ENCODE peak calls at places on chromosomes 11 and 22, in five cellular contexts. One of them, this sample, is unnamed.

GRCh38 chr11:11724994-11725393 is 103.2 kb upstream of the GALNT18 start:
- DNase-seq in ELF-1: no peak
- DNase-seq in iris pigment epithelial cell: no peak
- DNase-seq in H4: no peak
- DNase-seq in fibroblast of villous mesenchyme: no peak
- DNase-seq in this sample: no peak

GRCh38 chr22:27698830-27699229 is 102.7 kb downstream of the MN1 start:
- DNase-seq in iris pigment epithelial cell: no peak
- DNase-seq in ELF-1: no peak
- DNase-seq in H4: no peak
- DNase-seq in fibroblast of villous mesenchyme: no peak
- DNase-seq in this sample: no peak

GRCh38 chr11:74726547-74727182 is 4.6 kb downstream of the CHRDL2 start:
- DNase-seq in H4: peak
- DNase-seq in fibroblast of villous mesenchyme: peak
- DNase-seq in ELF-1: peak
- DNase-seq in iris pigment epithelial cell: peak
- DNase-seq in this sample: peak

GRCh38 chr11:125514336-125515101 is 18.5 kb upstream of the FEZ1 start:
- DNase-seq in iris pigment epithelial cell: peak
- DNase-seq in H4: peak
- DNase-seq in fibroblast of villous mesenchyme: peak
- DNase-seq in ELF-1: peak
- DNase-seq in this sample: peak

GRCh38 chr11:14093065-14093464 is 130.5 kb downstream of the SPON1 start:
- DNase-seq in iris pigment epithelial cell: no peak
- DNase-seq in H4: no peak
- DNase-seq in ELF-1: no peak
- DNase-seq in fibroblast of villous mesenchyme: no peak
- DNase-seq in this sample: no peak

GRCh38 chr11:64356498-64357411 is 2.2 kb upstream of the RPS6KA4 start:
- DNase-seq in fibroblast of villous mesenchyme: peak
- DNase-seq in H4: peak
- DNase-seq in iris pigment epithelial cell: peak
- DNase-seq in ELF-1: peak
- DNase-seq in this sample: peak

GRCh38 chr11:17765381-17766359 is 31.1 kb downstream of the KCNC1 start:
- DNase-seq in iris pigment epithelial cell: peak
- DNase-seq in fibroblast of villous mesenchyme: no peak
- DNase-seq in H4: no peak
- DNase-seq in ELF-1: no peak
- DNase-seq in this sample: peak

GRCh38 chr11:12278766-12279671 is 98.4 kb upstream of the PARVA start:
- DNase-seq in iris pigment epithelial cell: no peak
- DNase-seq in H4: no peak
- DNase-seq in ELF-1: no peak
- DNase-seq in fibroblast of villous mesenchyme: no peak
- DNase-seq in this sample: no peak

GRCh38 chr11:117408356-117408755 is 80.7 kb downstream of the CEP164 start:
- DNase-seq in H4: no peak
- DNase-seq in fibroblast of villous mesenchyme: no peak
- DNase-seq in ELF-1: no peak
- DNase-seq in iris pigment epithelial cell: no peak
- DNase-seq in this sample: no peak

GRCh38 chr11:60528934-60529333 is 13.7 kb downstream of the MS4A13 start:
- DNase-seq in fibroblast of villous mesenchyme: no peak
- DNase-seq in H4: no peak
- DNase-seq in ELF-1: no peak
- DNase-seq in iris pigment epithelial cell: no peak
- DNase-seq in this sample: no peak

GRCh38 chr11:27642954-27643353 is 57.3 kb downstream of the BDNF start:
- DNase-seq in iris pigment epithelial cell: no peak
- DNase-seq in ELF-1: no peak
- DNase-seq in fibroblast of villous mesenchyme: no peak
- DNase-seq in H4: peak
- DNase-seq in this sample: no peak

GRCh38 chr11:45646275-45646970 is 19.0 kb downstream of the CHST1 start:
- DNase-seq in fibroblast of villous mesenchyme: peak
- DNase-seq in iris pigment epithelial cell: peak
- DNase-seq in H4: no peak
- DNase-seq in ELF-1: no peak
- DNase-seq in this sample: peak

GRCh38 chr11:63670738-63671321 is 346 bp downstream of the ATL3 start:
- DNase-seq in H4: peak
- DNase-seq in fibroblast of villous mesenchyme: no peak
- DNase-seq in ELF-1: peak
- DNase-seq in iris pigment epithelial cell: no peak
- DNase-seq in this sample: peak

GRCh38 chr11:118340437-118340836 is 2.1 kb downstream of the CD3D start:
- DNase-seq in fibroblast of villous mesenchyme: no peak
- DNase-seq in iris pigment epithelial cell: no peak
- DNase-seq in H4: no peak
- DNase-seq in ELF-1: no peak
- DNase-seq in this sample: no peak